ENCODE peak calls at places on chromosomes 12 and 14, in five cellular contexts. One of them, this sample, is unnamed.

GRCh38 chr12:111596985-111597730 is 2.0 kb downstream of the ATXN2 start:
- DNase-seq in heart left ventricle: peak
- DNase-seq in breast epithelium: peak
- DNase-seq in upper lobe of left lung: peak
- DNase-seq in stomach: peak
- DNase-seq in this sample: peak

GRCh38 chr14:24231263-24232120 is 675 bp downstream of the NEDD8 start:
- DNase-seq in heart left ventricle: no peak
- DNase-seq in breast epithelium: no peak
- DNase-seq in upper lobe of left lung: no peak
- DNase-seq in stomach: no peak
- DNase-seq in this sample: no peak

GRCh38 chr12:5003025-5003666 is 40.5 kb upstream of the KCNA5 start:
- DNase-seq in heart left ventricle: peak
- DNase-seq in breast epithelium: peak
- DNase-seq in upper lobe of left lung: no peak
- DNase-seq in stomach: peak
- DNase-seq in this sample: peak

GRCh38 chr12:68240079-68240478 is 13.3 kb downstream of the IL22 start:
- DNase-seq in heart left ventricle: no peak
- DNase-seq in breast epithelium: no peak
- DNase-seq in upper lobe of left lung: no peak
- DNase-seq in stomach: no peak
- DNase-seq in this sample: no peak

GRCh38 chr14:51828017-51828797 is 32.2 kb upstream of the GNG2 start:
- DNase-seq in heart left ventricle: peak
- DNase-seq in breast epithelium: no peak
- DNase-seq in upper lobe of left lung: no peak
- DNase-seq in stomach: peak
- DNase-seq in this sample: peak

GRCh38 chr14:99568567-99569560 is 35.1 kb downstream of the CCDC85C start:
- DNase-seq in heart left ventricle: no peak
- DNase-seq in breast epithelium: no peak
- DNase-seq in upper lobe of left lung: no peak
- DNase-seq in stomach: peak
- DNase-seq in this sample: no peak

GRCh38 chr14:90522585-90523191 is 125.9 kb downstream of the CALM1 start:
- DNase-seq in heart left ventricle: peak
- DNase-seq in breast epithelium: peak
- DNase-seq in upper lobe of left lung: peak
- DNase-seq in stomach: peak
- DNase-seq in this sample: no peak

GRCh38 chr12:26402648-26403047 is 207.3 kb downstream of the SSPN start:
- DNase-seq in heart left ventricle: no peak
- DNase-seq in breast epithelium: peak
- DNase-seq in upper lobe of left lung: no peak
- DNase-seq in stomach: peak
- DNase-seq in this sample: peak

GRCh38 chr12:74412607-74413230 is 124.9 kb upstream of the ATXN7L3B start:
- DNase-seq in heart left ventricle: no peak
- DNase-seq in breast epithelium: no peak
- DNase-seq in upper lobe of left lung: no peak
- DNase-seq in stomach: no peak
- DNase-seq in this sample: no peak

GRCh38 chr12:85872497-85873091 is 1.5 kb upstream of the NTS start:
- DNase-seq in heart left ventricle: no peak
- DNase-seq in breast epithelium: no peak
- DNase-seq in upper lobe of left lung: no peak
- DNase-seq in stomach: no peak
- DNase-seq in this sample: no peak

GRCh38 chr12:13205809-13206559 is 9.5 kb downstream of the EMP1 start:
- DNase-seq in heart left ventricle: no peak
- DNase-seq in breast epithelium: no peak
- DNase-seq in upper lobe of left lung: no peak
- DNase-seq in stomach: no peak
- DNase-seq in this sample: no peak

GRCh38 chr12:13141686-13142085 is 38.2 kb upstream of the GSG1 start:
- DNase-seq in heart left ventricle: no peak
- DNase-seq in breast epithelium: no peak
- DNase-seq in upper lobe of left lung: no peak
- DNase-seq in stomach: no peak
- DNase-seq in this sample: no peak

GRCh38 chr12:49946497-49946896 is 4.0 kb upstream of the AQP2 start:
- DNase-seq in heart left ventricle: no peak
- DNase-seq in breast epithelium: no peak
- DNase-seq in upper lobe of left lung: no peak
- DNase-seq in stomach: no peak
- DNase-seq in this sample: no peak

GRCh38 chr12:27531916-27532315 is 7.9 kb downstream of the PPFIBP1 start:
- DNase-seq in heart left ventricle: no peak
- DNase-seq in breast epithelium: no peak
- DNase-seq in upper lobe of left lung: no peak
- DNase-seq in stomach: no peak
- DNase-seq in this sample: no peak

GRCh38 chr12:53749986-53750811 is 1.6 kb downstream of the CISTR start:
- DNase-seq in heart left ventricle: no peak
- DNase-seq in breast epithelium: no peak
- DNase-seq in upper lobe of left lung: no peak
- DNase-seq in stomach: no peak
- DNase-seq in this sample: peak

GRCh38 chr12:67355428-67356385 is 86.5 kb downstream of the CAND1 start:
- DNase-seq in heart left ventricle: no peak
- DNase-seq in breast epithelium: no peak
- DNase-seq in upper lobe of left lung: no peak
- DNase-seq in stomach: no peak
- DNase-seq in this sample: no peak

GRCh38 chr14:74619672-74620131 is 7.7 kb upstream of the LTBP2 start:
- DNase-seq in heart left ventricle: peak
- DNase-seq in breast epithelium: peak
- DNase-seq in upper lobe of left lung: no peak
- DNase-seq in stomach: peak
- DNase-seq in this sample: peak

GRCh38 chr14:58725226-58725625 is 87.5 kb downstream of the DACT1 start:
- DNase-seq in heart left ventricle: no peak
- DNase-seq in breast epithelium: no peak
- DNase-seq in upper lobe of left lung: no peak
- DNase-seq in stomach: no peak
- DNase-seq in this sample: no peak

GRCh38 chr12:106282457-106283097 is 20.0 kb upstream of the TCP11L2 start:
- DNase-seq in heart left ventricle: no peak
- DNase-seq in breast epithelium: no peak
- DNase-seq in upper lobe of left lung: no peak
- DNase-seq in stomach: peak
- DNase-seq in this sample: peak

GRCh38 chr12:123013185-123014095 is 33.0 kb downstream of the ARL6IP4 start:
- DNase-seq in heart left ventricle: no peak
- DNase-seq in breast epithelium: no peak
- DNase-seq in upper lobe of left lung: no peak
- DNase-seq in stomach: no peak
- DNase-seq in this sample: no peak

GRCh38 chr12:90058721-90059120 is 350.1 kb upstream of the ATP2B1 start:
- DNase-seq in heart left ventricle: peak
- DNase-seq in breast epithelium: no peak
- DNase-seq in upper lobe of left lung: no peak
- DNase-seq in stomach: no peak
- DNase-seq in this sample: no peak

GRCh38 chr12:48852734-48853168 is 788 bp upstream of the DDX23 start:
- DNase-seq in heart left ventricle: no peak
- DNase-seq in breast epithelium: no peak
- DNase-seq in upper lobe of left lung: no peak
- DNase-seq in stomach: no peak
- DNase-seq in this sample: no peak

GRCh38 chr12:48856379-48856778 is 4.4 kb upstream of the DDX23 start:
- DNase-seq in heart left ventricle: no peak
- DNase-seq in breast epithelium: no peak
- DNase-seq in upper lobe of left lung: no peak
- DNase-seq in stomach: no peak
- DNase-seq in this sample: no peak

GRCh38 chr12:48851883-48852733 is at the start of gene DDX23:
- DNase-seq in heart left ventricle: peak
- DNase-seq in breast epithelium: peak
- DNase-seq in upper lobe of left lung: peak
- DNase-seq in stomach: peak
- DNase-seq in this sample: peak

GRCh38 chr12:48854488-48854887 is 2.5 kb upstream of the DDX23 start:
- DNase-seq in heart left ventricle: no peak
- DNase-seq in breast epithelium: no peak
- DNase-seq in upper lobe of left lung: no peak
- DNase-seq in stomach: no peak
- DNase-seq in this sample: no peak

GRCh38 chr12:48853228-48853688 is 1.3 kb upstream of the DDX23 start:
- DNase-seq in heart left ventricle: peak
- DNase-seq in breast epithelium: peak
- DNase-seq in upper lobe of left lung: no peak
- DNase-seq in stomach: peak
- DNase-seq in this sample: peak
- H3K27ac ChIP-seq in heart left ventricle: peak
- H3K27ac ChIP-seq in breast epithelium: peak
- H3K27ac ChIP-seq in upper lobe of left lung: peak
- H3K27ac ChIP-seq in stomach: peak
- H3K27ac ChIP-seq in this sample: peak

DNA sequence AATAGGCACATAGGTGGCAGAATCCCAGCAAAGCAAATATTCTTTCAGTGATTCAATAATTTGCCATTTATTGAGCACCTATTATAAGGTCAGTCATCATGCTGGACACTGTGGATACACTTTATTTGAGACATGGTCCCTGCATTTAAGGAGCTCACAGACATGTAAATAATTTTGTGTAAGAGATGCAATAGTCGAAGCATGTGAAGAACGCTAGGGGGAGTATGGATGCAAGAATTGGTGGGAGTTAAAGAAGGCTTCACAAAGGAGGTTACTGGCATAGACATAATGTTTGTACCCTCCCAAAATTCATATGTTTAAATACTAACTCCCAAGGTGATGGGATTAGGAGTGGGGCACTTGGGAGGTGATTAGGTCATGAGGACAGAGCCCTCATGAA is 260.6 kb upstream of the GARIN6 start:
- DNase-seq in heart left ventricle: no peak
- DNase-seq in breast epithelium: no peak
- DNase-seq in upper lobe of left lung: no peak
- DNase-seq in stomach: no peak
- DNase-seq in this sample: no peak
- TF ChIP-seq CTCF in heart left ventricle: no peak
- TF ChIP-seq CTCF in breast epithelium: no peak
- TF ChIP-seq CTCF in upper lobe of left lung: no peak
- TF ChIP-seq CTCF in stomach: no peak
- TF ChIP-seq CTCF in this sample: no peak

GRCh38 chr12:116389990-116390655 is 112.6 kb upstream of the MED13L start:
- DNase-seq in heart left ventricle: no peak
- DNase-seq in breast epithelium: peak
- DNase-seq in upper lobe of left lung: no peak
- DNase-seq in stomach: no peak
- DNase-seq in this sample: no peak

GRCh38 chr12:116389326-116389725 is 111.8 kb upstream of the MED13L start:
- DNase-seq in heart left ventricle: no peak
- DNase-seq in breast epithelium: no peak
- DNase-seq in upper lobe of left lung: no peak
- DNase-seq in stomach: no peak
- DNase-seq in this sample: no peak

GRCh38 chr12:116392061-116392460 is 114.6 kb upstream of the MED13L start:
- DNase-seq in heart left ventricle: no peak
- DNase-seq in breast epithelium: no peak
- DNase-seq in upper lobe of left lung: no peak
- DNase-seq in stomach: no peak
- DNase-seq in this sample: no peak

GRCh38 chr12:116390656-116391335 is 113.3 kb upstream of the MED13L start:
- DNase-seq in heart left ventricle: no peak
- DNase-seq in breast epithelium: no peak
- DNase-seq in upper lobe of left lung: no peak
- DNase-seq in stomach: peak
- DNase-seq in this sample: no peak

DNA sequence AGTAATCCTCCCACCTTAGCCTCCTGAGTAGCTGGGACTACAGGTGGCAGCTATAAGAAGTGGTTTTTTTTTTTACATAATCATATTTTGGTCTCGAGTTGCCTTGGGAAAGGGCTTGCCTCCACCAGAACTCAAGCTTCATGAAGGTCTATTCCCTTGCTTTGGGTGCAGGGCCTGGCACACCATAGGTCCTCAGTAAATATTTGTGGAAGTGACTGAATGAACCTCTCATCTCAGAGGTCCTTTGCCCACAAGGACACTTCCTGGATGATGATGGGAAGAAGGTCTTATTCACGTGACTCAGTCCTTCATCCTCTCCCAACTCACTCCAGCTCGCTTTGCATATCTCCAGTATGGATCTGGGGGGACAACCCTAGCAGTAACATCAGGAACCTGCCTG is 114.0 kb upstream of the MED13L start:
- DNase-seq in heart left ventricle: no peak
- DNase-seq in breast epithelium: no peak
- DNase-seq in upper lobe of left lung: no peak
- DNase-seq in stomach: no peak
- DNase-seq in this sample: no peak
- TF ChIP-seq POLR2A in heart left ventricle: no peak
- TF ChIP-seq POLR2A in breast epithelium: no peak
- TF ChIP-seq POLR2A in upper lobe of left lung: no peak
- TF ChIP-seq POLR2A in stomach: no peak
- TF ChIP-seq POLR2A in this sample: no peak

GRCh38 chr14:103879118-103879569 is 31.8 kb upstream of the PPP1R13B start:
- DNase-seq in heart left ventricle: no peak
- DNase-seq in breast epithelium: no peak
- DNase-seq in upper lobe of left lung: no peak
- DNase-seq in stomach: no peak
- DNase-seq in this sample: no peak

GRCh38 chr14:103879570-103880333 is 32.4 kb upstream of the PPP1R13B start:
- DNase-seq in heart left ventricle: peak
- DNase-seq in breast epithelium: peak
- DNase-seq in upper lobe of left lung: peak
- DNase-seq in stomach: peak
- DNase-seq in this sample: peak

GRCh38 chr14:103881927-103882281 is 34.5 kb upstream of the PPP1R13B start:
- DNase-seq in heart left ventricle: no peak
- DNase-seq in breast epithelium: no peak
- DNase-seq in upper lobe of left lung: no peak
- DNase-seq in stomach: no peak
- DNase-seq in this sample: no peak

GRCh38 chr14:103880986-103881926 is 33.9 kb upstream of the PPP1R13B start:
- DNase-seq in heart left ventricle: peak
- DNase-seq in breast epithelium: no peak
- DNase-seq in upper lobe of left lung: no peak
- DNase-seq in stomach: peak
- DNase-seq in this sample: no peak

DNA sequence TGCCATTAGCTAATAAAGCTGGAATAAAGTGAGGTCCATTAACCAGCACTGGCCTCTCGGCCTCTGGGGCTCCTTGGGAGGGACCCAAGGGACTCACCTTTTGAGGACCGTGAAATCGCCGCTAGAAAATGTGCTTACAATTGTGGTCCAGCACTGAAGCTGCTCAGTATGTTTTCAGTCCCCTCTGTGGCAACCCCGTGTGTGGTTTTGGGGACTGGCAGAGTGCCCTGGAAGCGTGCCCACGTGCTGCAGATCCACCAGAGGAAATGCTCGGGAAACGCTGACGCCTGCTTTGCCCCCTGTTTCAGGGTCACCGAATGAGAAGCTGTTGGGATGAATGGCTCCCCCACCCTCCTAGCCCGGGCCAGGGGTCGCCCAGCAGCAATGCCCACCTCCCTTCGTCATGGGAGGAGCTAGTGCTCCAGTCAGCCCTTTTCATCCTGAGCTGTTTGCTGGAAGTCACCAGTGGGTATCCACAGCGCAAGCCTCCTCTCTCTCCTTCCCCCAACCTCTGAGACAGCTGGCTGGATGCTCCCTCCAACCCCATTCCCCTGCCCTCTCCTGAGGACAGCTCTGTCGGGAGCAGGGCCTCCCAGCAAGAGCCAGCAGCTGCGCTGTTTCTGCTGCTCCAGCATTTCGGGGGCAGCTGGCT is 33.1 kb upstream of the PPP1R13B start:
- DNase-seq in heart left ventricle: peak
- DNase-seq in breast epithelium: peak
- DNase-seq in upper lobe of left lung: peak
- DNase-seq in stomach: peak
- DNase-seq in this sample: peak
- H3K27ac ChIP-seq in heart left ventricle: peak
- H3K27ac ChIP-seq in breast epithelium: peak
- H3K27ac ChIP-seq in upper lobe of left lung: peak
- H3K27ac ChIP-seq in stomach: peak
- H3K27ac ChIP-seq in this sample: peak